ENCODE peak calls at places on chromosomes 2 and 18, in eight cellular contexts. G, F, E, W, M, I, Z and V are unnamed samples.

GRCh38 chr18:37107748-37108522 is 279.0 kb downstream of the KIAA1328 start:
- DNase-seq in Z (no peak), I (no peak), G (no peak), W (no peak), F (no peak), M (no peak), E (no peak), V (no peak)

GRCh38 chr2:133838642-133839370 is 270.5 kb upstream of the NCKAP5 start:
- DNase-seq in Z (no peak), M (no peak), E (no peak), G (no peak), F (no peak), I (peak), W (no peak), V (no peak)

GRCh38 chr2:72276356-72276755 is 128.7 kb upstream of the CYP26B1 start:
- DNase-seq in I (no peak), F (no peak), G (no peak), M (no peak), Z (no peak), W (no peak), E (no peak), V (no peak)

GRCh38 chr18:62771494-62771893 is 56.2 kb downstream of the PHLPP1 start:
- DNase-seq in M (no peak), I (no peak), G (no peak), W (no peak), Z (no peak), E (no peak), F (no peak), V (no peak)

GRCh38 chr18:62389761-62390481 is 64.8 kb downstream of the TNFRSF11A start:
- DNase-seq in E (peak), M (no peak), G (no peak), W (no peak), Z (no peak), F (no peak), I (no peak), V (no peak)

GRCh38 chr2:7427293-7428060 is 510.3 kb downstream of the RNF144A start:
- DNase-seq in M (no peak), W (no peak), I (peak), Z (peak), E (peak), F (peak), G (peak), V (peak)

GRCh38 chr2:201175971-201176570 is 6.9 kb upstream of the CASP10 start:
- DNase-seq in Z (no peak), M (peak), E (no peak), G (no peak), W (no peak), I (peak), F (no peak), V (no peak)

GRCh38 chr18:8176554-8176953 is 432.7 kb upstream of the RAB12 start:
- DNase-seq in G (no peak), F (peak), W (no peak), M (no peak), I (no peak), E (peak), Z (no peak), V (no peak)

GRCh38 chr2:21422050-21422449 is 298.3 kb downstream of the TDRD15 start:
- DNase-seq in E (peak), F (peak), I (peak), G (peak), W (peak), M (peak), Z (no peak), V (no peak)

GRCh38 chr18:53018791-53019190 is 678.8 kb downstream of the DCC start:
- DNase-seq in E (no peak), I (peak), F (no peak), G (no peak), M (no peak), Z (no peak), W (no peak), V (no peak)

GRCh38 chr2:171522804-171523338 is 597 bp downstream of the CYBRD1 start:
- DNase-seq in M (peak), G (no peak), E (peak), Z (no peak), W (peak), I (no peak), F (no peak), V (no peak)

GRCh38 chr2:207892676-207893402 is 123.1 kb upstream of the FZD5 start:
- DNase-seq in F (no peak), I (no peak), G (no peak), W (no peak), M (no peak), E (peak), Z (no peak), V (no peak)

GRCh38 chr2:54881759-54882158 is 158.3 kb downstream of the EML6 start:
- DNase-seq in F (no peak), M (no peak), G (no peak), Z (no peak), W (no peak), I (no peak), E (no peak), V (no peak)